ENCODE peak calls at places on chromosome 16, in seven cellular contexts. Q, N, X, U, Z, G and S are unnamed samples.

GRCh38 chr16:27698266-27698665 is 148.3 kb downstream of the KATNIP start:
- DNase-seq in Q (no peak), N (peak; percentile 83), X (no peak), U (no peak), Z (no peak), G (peak; percentile 52), S (no peak)

GRCh38 chr16:53864819-53865491 is 161.0 kb downstream of the FTO start:
- DNase-seq in Q (no peak), N (no peak), X (no peak), U (no peak), Z (peak; percentile 78), G (no peak), S (no peak)

GRCh38 chr16:83899272-83899897 is 470 bp downstream of the MLYCD start:
- DNase-seq in Q (no peak), N (peak; percentile 48), X (peak; percentile 58), U (no peak), Z (peak; percentile 53), G (peak; percentile 80), S (peak; percentile 65)

GRCh38 chr16:4477966-4478365 is 1.8 kb downstream of the HMOX2 start:
- DNase-seq in Q (no peak), N (no peak), X (no peak), U (no peak), Z (peak; percentile 93), G (no peak), S (no peak)

GRCh38 chr16:78684655-78685400 is 585.4 kb downstream of the WWOX start:
- DNase-seq in Q (no peak), N (no peak), X (no peak), U (no peak), Z (no peak), G (no peak), S (no peak)

GRCh38 chr16:19601083-19601976 is 45.8 kb downstream of the VPS35L start:
- DNase-seq in Q (no peak), N (peak; percentile 44), X (no peak), U (no peak), Z (no peak), G (no peak), S (no peak)

GRCh38 chr16:57364143-57364542 is 5.6 kb downstream of the CCL22 start:
- DNase-seq in Q (no peak), N (no peak), X (no peak), U (no peak), Z (no peak), G (no peak), S (no peak)

GRCh38 chr16:84240455-84240854 is 643 bp upstream of the KCNG4 start:
- DNase-seq in Q (no peak), N (no peak), X (no peak), U (no peak), Z (no peak), G (no peak), S (no peak)

GRCh38 chr16:22353188-22353919 is 21.1 kb downstream of the CDR2 start:
- DNase-seq in Q (no peak), N (peak; percentile 62), X (no peak), U (no peak), Z (peak; percentile 66), G (no peak), S (no peak)

GRCh38 chr16:10951016-10951415 is 6.7 kb downstream of the CLEC16A start:
- DNase-seq in Q (no peak), N (no peak), X (no peak), U (no peak), Z (no peak), G (no peak), S (no peak)

GRCh38 chr16:50267151-50267631 is 840 bp downstream of the ADCY7 start:
- DNase-seq in Q (no peak), N (no peak), X (no peak), U (peak; percentile 59), Z (no peak), G (no peak), S (no peak)

GRCh38 chr16:24119807-24120206 is 136.3 kb upstream of the CACNG3 start:
- DNase-seq in Q (no peak), N (no peak), X (no peak), U (no peak), Z (no peak), G (no peak), S (no peak)

DNA sequence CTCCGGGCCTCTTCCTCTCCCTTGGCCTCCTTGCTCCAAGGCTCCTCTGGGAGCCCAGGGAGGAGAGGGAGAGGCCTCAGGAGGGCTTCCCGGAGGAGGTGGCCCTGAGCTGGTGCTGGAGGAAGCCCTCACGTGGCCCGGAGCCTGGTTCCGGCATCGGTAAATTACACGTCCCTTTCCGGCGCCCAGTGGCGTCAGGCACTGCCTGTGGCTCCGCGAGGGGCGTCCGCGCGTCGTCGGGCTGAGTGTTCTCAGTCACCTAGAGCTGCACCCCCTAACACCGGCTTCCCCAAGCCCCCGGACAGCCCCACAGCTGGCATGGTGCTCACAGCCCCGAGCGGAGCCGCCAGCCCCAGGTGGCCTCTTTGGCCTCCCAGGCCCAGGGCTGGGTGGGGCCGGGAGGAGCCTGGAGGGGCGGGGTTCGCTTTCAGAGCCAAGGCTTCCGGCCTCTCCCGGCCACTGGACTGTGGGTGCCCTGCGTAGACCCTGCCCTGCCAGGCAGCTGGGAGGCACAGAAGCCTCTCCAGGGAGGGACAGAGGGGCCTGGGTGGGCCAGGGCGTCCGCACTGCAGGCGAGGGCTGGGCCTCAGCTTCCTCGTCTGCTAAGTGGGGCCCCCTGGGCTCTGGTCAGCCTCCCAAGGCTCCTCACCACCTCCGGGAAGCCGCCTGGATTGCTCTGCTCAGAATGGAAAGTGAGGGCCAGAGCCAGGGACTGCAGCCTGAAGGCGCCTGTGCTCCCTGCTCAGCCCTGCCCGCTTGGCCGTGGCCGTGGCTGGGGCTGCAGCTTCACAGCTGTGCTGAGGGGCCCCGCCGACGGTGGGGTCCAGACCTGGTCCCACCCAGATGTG is 27.8 kb upstream of the SSTR5 start:
- DNase-seq in Q (no peak), N (no peak), X (no peak), U (no peak), Z (no peak), G (no peak), S (no peak)
- H3K4me1 ChIP-seq in Q (no peaks in the 10 kb centered on the region), N (peaks cover 22% of the 10 kb centered on the region), X (no peaks in the 10 kb centered on the region), U (no peaks in the 10 kb centered on the region), Z (no peaks in the 10 kb centered on the region), G (no peaks in the 10 kb centered on the region), S (no peaks in the 10 kb centered on the region)

DNA sequence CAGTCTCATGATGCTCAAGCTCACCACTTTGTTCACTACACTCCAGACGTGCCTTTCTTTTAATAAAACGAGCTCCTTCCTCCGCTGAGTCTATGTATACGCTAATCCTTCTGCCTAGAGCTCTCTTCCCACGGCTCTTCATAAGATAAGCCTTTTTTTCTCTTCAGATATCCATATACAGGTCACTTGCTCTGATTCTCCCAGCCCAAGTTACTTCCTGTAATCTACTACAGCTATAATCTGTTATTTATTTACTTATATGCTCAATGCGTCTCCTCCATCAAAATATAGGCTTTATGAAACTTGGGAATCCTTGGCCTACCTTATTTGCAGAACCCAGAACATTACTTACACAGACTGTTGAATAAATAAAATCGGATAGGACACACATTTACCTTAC is 17.4 kb downstream of the C16orf87 start:
- DNase-seq in Q (no peak), N (no peak), X (no peak), U (no peak), Z (no peak), G (no peak), S (no peak)
- H3K4me1 ChIP-seq in Q (no peaks in the 10 kb centered on the region), N (no peaks in the 10 kb centered on the region), X (no peaks in the 10 kb centered on the region), U (peaks cover 13% of the 10 kb centered on the region), Z (no peaks in the 10 kb centered on the region), G (no peaks in the 10 kb centered on the region), S (no peaks in the 10 kb centered on the region)

GRCh38 chr16:87463722-87464690 is 28.8 kb downstream of the ZCCHC14 start:
- DNase-seq in Q (no peak), N (no peak), X (peak; percentile 53), U (no peak), Z (no peak), G (no peak), S (no peak)
- H3K4me1 ChIP-seq in Q (peaks cover 3% of the 10 kb centered on the region), N (peaks cover 9% of the 10 kb centered on the region), X (peaks cover 33% of the 10 kb centered on the region), U (peaks cover 27% of the 10 kb centered on the region), Z (peaks cover 24% of the 10 kb centered on the region), G (peaks cover 57% of the 10 kb centered on the region), S (peaks cover 37% of the 10 kb centered on the region)

DNA sequence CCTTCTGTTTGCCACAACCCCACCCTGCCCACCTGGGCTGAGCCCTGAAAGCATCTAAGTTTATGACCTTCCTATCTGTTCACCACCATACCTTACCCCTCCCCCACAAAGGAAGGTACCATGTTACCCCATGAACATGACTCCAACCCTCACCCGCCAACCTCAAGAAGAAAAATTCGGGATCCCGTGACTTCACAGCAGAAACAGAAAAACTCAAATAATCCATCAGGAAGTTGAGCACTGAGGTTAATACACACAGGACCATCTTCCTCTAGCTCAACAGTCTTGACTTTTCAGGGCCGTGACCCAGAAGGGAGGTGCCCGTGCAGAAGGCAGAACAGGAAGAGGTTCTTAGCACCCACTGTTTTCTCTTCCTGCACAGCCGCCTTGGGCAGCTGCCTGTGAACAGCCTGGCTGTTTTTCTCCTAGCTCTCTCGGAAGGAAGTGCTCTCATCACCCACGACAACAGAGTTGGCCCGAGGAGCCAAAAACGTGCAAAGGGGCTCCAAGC is 101.3 kb downstream of the XYLT1 start:
- DNase-seq in Q (no peak), N (no peak), X (peak; percentile 87), U (no peak), Z (no peak), G (peak; percentile 72), S (peak; percentile 63)
- H3K4me1 ChIP-seq in Q (no peaks in the 10 kb centered on the region), N (peaks cover 10% of the 10 kb centered on the region), X (peaks cover 73% of the 10 kb centered on the region), U (peaks cover 11% of the 10 kb centered on the region), Z (peaks cover under 1% of the 10 kb centered on the region), G (peaks cover 50% of the 10 kb centered on the region), S (no peaks in the 10 kb centered on the region)